ENCODE peak calls at places on chromosomes 1 and 21, in four cellular contexts. C is NCI-H1105 treated with DMSO at 0.1 percent for 48 hours; I is activated naive CD4-positive, alpha-beta T cell; V is kidney tubule cell. L is an unnamed sample.
A peak's percentile ranks its signal among the peaks of the same experiment; 100 is the strongest.

GRCh38 chr1:22207605-22208264 is 64.8 kb upstream of the WNT4 start:
- DNase-seq in C (peak; percentile 64), I (no peak), V (no peak), L (no peak)

GRCh38 chr1:222084996-222085395 is 343.1 kb upstream of the DUSP10 start:
- DNase-seq in C (no peak), I (no peak), V (peak; percentile 95), L (peak; percentile 82)

GRCh38 chr1:221045842-221046831 is 166.9 kb downstream of the HLX start:
- DNase-seq in C (no peak), I (no peak), V (peak; percentile 70), L (peak; percentile 39)

GRCh38 chr1:19432943-19433609 is 52.3 kb downstream of the CAPZB start:
- DNase-seq in C (no peak), I (no peak), V (no peak), L (peak; percentile 71)

GRCh38 chr1:114310771-114311251 is 157.1 kb upstream of the SYT6 start:
- DNase-seq in C (no peak), I (no peak), V (peak; percentile 79), L (no peak)

GRCh38 chr1:98104285-98104684 is 183.5 kb upstream of the DPYD start:
- DNase-seq in C (no peak), I (no peak), V (peak; percentile 12), L (peak; percentile 90)

GRCh38 chr1:180249725-180250498 is 19.8 kb downstream of the LHX4 start:
- DNase-seq in C (no peak), I (no peak), V (no peak), L (no peak)

GRCh38 chr1:34906225-34906624 is 23.2 kb downstream of the DLGAP3 start:
- DNase-seq in C (no peak), I (no peak), V (no peak), L (no peak)

GRCh38 chr21:15722591-15723324 is 7.0 kb upstream of the USP25 start:
- DNase-seq in C (no peak), I (no peak), V (no peak), L (no peak)

GRCh38 chr1:8047686-8048522 is 21.8 kb upstream of the ERRFI1 start:
- DNase-seq in C (no peak), I (no peak), V (peak; percentile 43), L (peak; percentile 90)

GRCh38 chr1:16999863-17000262 is 11.9 kb downstream of the ATP13A2 start:
- DNase-seq in C (no peak), I (no peak), V (no peak), L (no peak)

GRCh38 chr1:116261227-116261626 is 111.8 kb upstream of the ATP1A1 start:
- DNase-seq in C (no peak), I (no peak), V (no peak), L (no peak)

GRCh38 chr21:39660191-39660590 is 47.5 kb downstream of the B3GALT5 start:
- DNase-seq in C (peak; percentile 80), I (no peak), V (no peak), L (no peak)

GRCh38 chr1:109252893-109253802 is 3.8 kb downstream of the CELSR2 start:
- DNase-seq in C (peak; percentile 10), I (no peak), V (peak; percentile 87), L (no peak)

GRCh38 chr1:16111771-16112557 is 38.5 kb upstream of the FAM131C start:
- DNase-seq in C (no peak), I (no peak), V (peak; percentile 70), L (peak; percentile 24)

GRCh38 chr1:46522969-46523320 is 28.5 kb downstream of the KNCN start:
- DNase-seq in C (no peak), I (no peak), V (no peak), L (no peak)

GRCh38 chr1:208189183-208189582 is 55.0 kb downstream of the PLXNA2 start:
- DNase-seq in C (no peak), I (no peak), V (peak; percentile 58), L (no peak)

GRCh38 chr1:180489976-180490375 is 12.4 kb downstream of the ACBD6 start:
- DNase-seq in C (no peak), I (no peak), V (no peak), L (no peak)

GRCh38 chr1:74593887-74594866 is 79.4 kb downstream of the ERICH3 start:
- DNase-seq in C (no peak), I (no peak), V (no peak), L (no peak)

GRCh38 chr1:13801711-13802486 is 101.9 kb downstream of the PRDM2 start:
- DNase-seq in C (no peak), I (no peak), V (no peak), L (no peak)

GRCh38 chr1:6288026-6288425 is 27.1 kb upstream of the GPR153 start:
- DNase-seq in C (no peak), I (no peak), V (no peak), L (no peak)

GRCh38 chr21:45285266-45285931 is 2.3 kb downstream of the POFUT2 start:
- DNase-seq in C (no peak), I (no peak), V (no peak), L (no peak)

GRCh38 chr1:22380024-22380785 is 71.4 kb upstream of the ZBTB40 start:
- DNase-seq in C (no peak), I (no peak), V (peak; percentile 7), L (peak; percentile 37)

GRCh38 chr1:158035976-158036583 is 42.6 kb downstream of the KIRREL1 start:
- DNase-seq in C (peak; percentile 19), I (no peak), V (peak; percentile 59), L (peak; percentile 47)

GRCh38 chr21:44765231-44766013 is 36.2 kb downstream of the UBE2G2 start:
- DNase-seq in C (no peak), I (no peak), V (peak; percentile 32), L (no peak)

L was measured in HCEC 1CT.